ENCODE peak calls at places on chromosomes 13 and 19, in six cellular contexts. K, R, M, H, F and E are unnamed samples.

GRCh38 chr13:23673354-23673753 is 103.1 kb downstream of the TNFRSF19 start:
- DNase-seq in K (no peak), M (no peak), F (no peak), R (no peak), H (no peak), E (no peak)

GRCh38 chr19:42323852-42324654 is 1.4 kb upstream of the MEGF8 start:
- DNase-seq in M (no peak), R (no peak), K (no peak), F (peak), H (no peak), E (no peak)

GRCh38 chr13:38821753-38822551 is 135.1 kb downstream of the FREM2 start:
- DNase-seq in M (no peak), K (no peak), R (no peak), F (no peak), H (no peak), E (no peak)

GRCh38 chr13:113082198-113083021 is 23.2 kb upstream of the F7 start:
- DNase-seq in K (no peak), R (no peak), M (no peak), F (no peak), H (no peak), E (no peak)

GRCh38 chr13:113584870-113585671 is 518 bp downstream of the TFDP1 start:
- DNase-seq in H (no peak), M (peak), R (no peak), F (peak), K (peak), E (peak)

GRCh38 chr13:70623260-70623659 is 515.0 kb upstream of the KLHL1 start:
- DNase-seq in H (no peak), F (no peak), M (no peak), K (peak), R (no peak), E (no peak)

GRCh38 chr19:31955884-31956283 is 389.5 kb upstream of the ZNF507 start:
- DNase-seq in F (no peak), K (no peak), M (no peak), H (no peak), R (no peak), E (no peak)

GRCh38 chr19:55018633-55019032 is 19.4 kb downstream of the GP6 start:
- DNase-seq in F (no peak), K (no peak), R (no peak), H (no peak), M (no peak), E (no peak)

GRCh38 chr19:3178377-3178972 is at the start of gene S1PR4:
- DNase-seq in F (no peak), H (no peak), R (no peak), K (no peak), M (peak), E (peak)

GRCh38 chr13:66200555-66200954 is 1029.6 kb downstream of the PCDH9 start:
- DNase-seq in R (no peak), M (no peak), F (no peak), H (no peak), K (no peak), E (no peak)

GRCh38 chr13:26459276-26460131 is 98.0 kb upstream of the WASF3 start:
- DNase-seq in F (no peak), M (no peak), K (no peak), R (no peak), H (no peak), E (no peak)

GRCh38 chr19:47881757-47882156 is 4.4 kb downstream of the SULT2A1 start:
- DNase-seq in R (no peak), K (no peak), H (no peak), M (no peak), F (no peak), E (no peak)

GRCh38 chr19:5228932-5229777 is 111.5 kb downstream of the PTPRS start:
- DNase-seq in F (no peak), M (no peak), R (no peak), H (no peak), K (no peak), E (no peak)

GRCh38 chr13:84126671-84127171 is 244.4 kb upstream of the SLITRK1 start:
- DNase-seq in K (no peak), F (no peak), H (no peak), R (peak), M (no peak), E (no peak)

GRCh38 chr13:100753391-100753790 is 78.8 kb upstream of the TMTC4 start:
- DNase-seq in F (no peak), H (no peak), K (no peak), M (no peak), R (no peak), E (no peak)

GRCh38 chr19:3440082-3440481 is 40.2 kb downstream of the SMIM24 start:
- DNase-seq in M (peak), R (no peak), H (peak), K (peak), F (peak), E (peak)

DNA sequence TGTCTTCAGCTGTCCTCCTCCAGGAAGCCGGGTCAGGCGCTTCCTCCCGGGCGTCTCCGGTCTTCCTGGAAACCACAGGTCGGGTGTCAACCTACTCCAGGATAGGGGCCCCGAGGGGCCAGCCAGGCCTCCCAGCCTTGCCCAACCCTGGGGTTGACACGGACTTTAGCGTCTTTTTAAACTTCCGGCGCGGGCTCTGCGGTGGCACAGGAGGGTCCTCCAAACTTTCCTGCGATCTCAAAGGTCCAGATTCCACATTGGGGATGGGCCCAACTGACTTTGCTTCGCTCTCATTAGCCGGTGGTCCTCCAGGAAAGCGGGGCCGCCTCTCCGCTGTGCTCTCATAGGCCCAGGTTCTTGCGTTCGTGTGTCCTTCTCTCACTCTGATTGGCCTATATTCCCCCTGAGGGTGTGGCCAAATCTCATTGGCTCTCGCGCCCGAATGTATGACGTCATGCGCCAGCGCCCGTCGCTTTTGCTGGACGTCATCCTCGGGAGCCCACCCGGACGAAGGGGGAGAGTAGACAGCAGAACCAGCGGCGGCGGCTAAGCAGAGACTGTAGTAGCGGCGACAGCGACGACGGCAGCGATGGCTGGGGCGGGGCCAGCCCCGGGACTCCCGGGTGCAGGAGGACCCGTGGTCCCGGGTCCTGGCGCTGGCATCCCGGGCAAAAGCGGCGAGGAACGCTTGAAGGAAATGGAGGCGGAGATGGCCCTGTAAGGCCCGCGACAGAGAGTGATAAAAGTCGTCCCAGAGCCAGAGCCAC is at the start of gene RBM42:
- DNase-seq in H (peak), M (peak), R (peak), K (peak), F (peak), E (peak)
- TF ChIP-seq POLR2AphosphoS5 in H (peak), M (peak), R (peak), K (no peak), F (no peak), E (peak)

GRCh38 chr19:10095948-10096614 is 6.4 kb downstream of the ANGPTL6 start:
- DNase-seq in H (no peak), K (peak), M (peak), F (peak), R (no peak), E (peak)
- TF ChIP-seq POLR2A in H (no peak), K (peak), M (no peak), F (no peak), R (peak), E (peak)

DNA sequence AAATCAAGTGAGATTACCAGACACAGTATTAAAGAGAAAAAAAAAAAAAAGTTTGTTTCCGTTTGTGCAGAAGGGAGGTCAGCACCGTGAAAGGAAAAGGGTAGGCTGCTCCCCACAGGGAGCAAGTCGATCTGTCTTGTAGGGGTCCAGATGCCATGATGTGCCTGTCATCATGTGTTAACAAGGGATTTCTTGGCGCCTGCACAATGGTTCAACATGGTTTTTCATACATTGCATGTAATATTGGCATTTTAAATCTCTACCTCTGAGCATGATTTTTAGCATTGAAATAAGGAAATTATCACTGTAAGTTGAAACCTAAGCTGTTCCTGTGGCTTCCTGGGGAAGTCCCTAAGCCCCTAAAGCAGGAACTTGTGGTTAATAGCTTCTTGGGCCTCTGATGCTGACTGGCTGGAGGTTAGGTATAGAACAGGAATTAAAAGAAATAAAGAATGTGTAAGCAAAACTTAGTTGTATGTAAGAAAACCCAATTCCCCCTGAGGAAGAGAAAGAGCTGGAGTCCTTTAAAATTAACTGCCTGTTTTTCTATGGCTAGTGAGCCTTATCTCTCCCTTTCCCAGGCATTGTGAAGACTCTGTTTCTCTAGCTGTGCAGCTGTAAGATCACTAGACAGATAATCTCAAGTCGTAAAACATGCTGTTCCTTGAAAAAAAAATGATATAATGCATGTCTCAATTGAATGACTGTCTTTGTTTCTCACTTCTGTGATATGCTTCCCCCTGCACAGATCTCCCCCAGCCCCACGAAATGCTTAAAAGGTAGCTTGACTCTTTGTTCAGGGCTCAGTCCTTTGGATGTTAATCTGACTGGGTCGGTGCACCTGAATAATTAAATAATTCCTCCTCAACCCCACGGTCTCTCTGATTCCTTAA is 7.4 kb upstream of the FCGBP start:
- DNase-seq in M (no peak), K (no peak), H (no peak), F (no peak), R (peak), E (no peak)
- TF ChIP-seq TAF1 in M (no peak), K (no peak), H (no peak), F (no peak), R (no peak), E (no peak)

DNA sequence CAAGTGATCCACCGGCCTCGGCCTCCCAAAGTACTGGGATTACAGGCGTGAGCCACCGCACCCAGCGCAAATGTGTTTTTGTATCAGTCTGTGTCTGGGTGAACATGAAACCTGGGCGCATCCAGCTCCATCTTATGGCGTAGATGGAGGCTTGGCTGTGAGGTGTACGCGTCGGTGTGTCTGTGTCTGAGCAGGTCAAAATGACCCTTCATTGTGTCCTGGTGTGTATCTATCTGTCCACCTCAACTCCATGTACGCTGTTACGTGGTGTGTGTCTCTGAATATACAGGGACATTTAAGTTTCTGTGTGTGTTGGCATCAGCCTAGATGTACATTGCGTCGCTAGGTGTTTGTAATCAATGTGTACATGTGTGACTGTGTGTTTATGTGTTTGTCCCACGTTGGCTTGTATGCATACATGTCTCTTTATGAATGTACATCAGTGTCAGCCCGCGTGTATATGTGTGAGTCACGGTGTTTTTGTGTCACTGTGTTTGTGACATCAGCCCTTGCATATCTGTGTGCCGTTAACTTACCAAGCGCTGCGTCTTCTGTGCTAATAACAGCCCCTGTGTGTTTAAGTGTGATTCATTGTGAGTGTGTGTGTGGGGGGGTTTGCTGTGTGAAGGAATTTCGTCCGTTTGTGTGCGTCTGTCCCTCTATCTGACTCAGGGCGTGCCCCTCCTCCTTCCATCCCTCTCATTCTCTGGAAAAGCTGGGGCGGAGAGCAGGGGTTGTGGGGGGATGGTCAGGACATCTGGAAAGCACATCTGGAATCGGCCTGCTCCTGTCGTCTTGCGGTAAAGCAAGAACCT is 6.4 kb downstream of the AXL start:
- DNase-seq in M (no peak), K (peak), R (no peak), F (no peak), H (peak), E (no peak)
- TF ChIP-seq POLR2AphosphoS5 in M (no peak), K (no peak), R (no peak), F (peak), H (no peak), E (no peak)

GRCh38 chr19:44748426-44749254 is at the start of gene BCL3:
- DNase-seq in R (no peak), M (peak), F (no peak), H (no peak), K (peak), E (peak)
- TF ChIP-seq POLR2A in R (peak), M (peak), F (no peak), H (no peak), K (no peak), E (peak)

DNA sequence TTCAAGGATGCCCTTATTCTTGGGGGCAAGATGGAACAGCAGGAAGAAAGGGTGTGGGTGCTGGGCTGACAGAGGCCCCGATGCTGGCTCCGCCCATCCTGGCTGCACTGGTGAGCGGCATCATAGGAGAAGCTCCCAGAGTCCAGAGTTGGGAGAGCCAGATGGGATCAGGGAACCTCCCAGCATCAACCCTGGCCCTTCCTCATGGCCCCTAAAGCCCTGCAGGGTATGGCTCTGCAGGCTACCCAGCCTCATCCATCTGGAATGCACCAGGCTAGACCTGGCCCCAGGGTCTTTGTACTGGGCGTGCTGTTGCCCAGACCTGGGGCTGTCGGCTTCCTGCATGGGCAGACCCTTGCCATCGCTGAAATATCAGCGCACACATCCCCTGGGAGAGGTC is 7.9 kb upstream of the ELL start:
- DNase-seq in F (no peak), R (no peak), H (no peak), K (no peak), M (no peak), E (no peak)
- TF ChIP-seq TAF1 in F (no peak), R (no peak), H (no peak), K (no peak), M (no peak), E (no peak)

DNA sequence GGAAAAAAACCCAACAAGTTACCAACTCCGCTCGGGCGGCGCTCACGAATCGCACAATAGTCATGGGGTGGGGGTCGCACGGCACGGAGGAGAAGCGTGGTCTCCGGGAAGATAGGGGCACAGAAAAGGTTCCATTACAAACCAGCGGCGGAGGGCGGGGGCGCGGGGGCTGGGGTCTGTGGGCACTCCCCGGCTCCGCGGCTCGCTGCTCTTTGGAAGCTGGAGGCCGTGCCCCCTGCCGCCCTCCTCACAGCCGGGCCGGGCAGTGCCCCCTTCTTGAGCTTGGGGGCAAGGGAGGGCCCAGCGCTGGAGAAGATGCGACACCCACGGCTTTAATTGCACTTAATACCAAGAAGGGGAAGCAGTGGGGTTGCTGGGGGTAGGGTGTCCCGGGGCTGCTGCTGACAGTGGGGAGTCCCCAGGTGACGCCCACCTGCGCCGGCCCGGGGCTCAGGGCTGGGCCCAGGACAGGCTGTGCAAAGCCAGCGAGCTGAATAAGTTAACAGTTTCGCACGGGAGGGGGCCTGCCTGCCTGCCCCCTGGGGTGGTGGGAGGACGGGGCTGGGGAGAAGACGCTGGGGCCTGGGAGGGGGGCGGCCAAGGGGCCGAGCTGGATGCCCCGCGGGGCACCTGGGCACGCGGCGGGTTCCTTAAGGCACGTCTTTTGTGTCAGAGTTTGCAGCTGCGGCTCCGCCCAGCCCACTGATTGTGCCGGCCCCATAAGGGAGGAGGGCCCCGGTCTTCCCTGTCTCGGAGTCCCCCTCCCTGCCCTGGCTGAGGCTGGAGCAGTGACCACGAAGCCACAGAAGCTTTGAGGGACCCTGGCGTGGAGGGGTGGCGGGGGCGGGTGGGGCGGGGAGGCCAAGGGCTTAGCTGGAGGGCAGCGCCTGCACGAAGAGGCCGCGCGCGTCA is 9.8 kb downstream of the DCAF15 start:
- DNase-seq in F (peak), R (no peak), M (no peak), H (no peak), K (no peak), E (no peak)
- TF ChIP-seq POLR2AphosphoS5 in F (peak), R (peak), M (no peak), H (no peak), K (no peak), E (no peak)